ENCODE peak calls at places on chromosome 18, in seven cellular contexts. X, O, W, L, U, Q and P are unnamed samples.

GRCh38 chr18:55833543-55833942 is 245.6 kb upstream of the TCF4 start:
- DNase-seq in X (peak; percentile 95), O (no peak), W (no peak), L (no peak), U (peak; percentile 89), Q (no peak), P (no peak)

GRCh38 chr18:27707201-27707600 is 469.7 kb downstream of the CDH2 start:
- DNase-seq in X (no peak), O (no peak), W (no peak), L (no peak), U (no peak), Q (no peak), P (no peak)

GRCh38 chr18:37407571-37407970 is 158.0 kb downstream of the CELF4 start:
- DNase-seq in X (no peak), O (no peak), W (no peak), L (no peak), U (no peak), Q (no peak), P (no peak)

GRCh38 chr18:13604751-13605150 is 121.6 kb downstream of the FAM210A start:
- DNase-seq in X (no peak), O (no peak), W (no peak), L (no peak), U (no peak), Q (no peak), P (no peak)

GRCh38 chr18:79930020-79930642 is 21.3 kb downstream of the SLC66A2 start:
- DNase-seq in X (no peak), O (no peak), W (no peak), L (no peak), U (no peak), Q (no peak), P (no peak)

GRCh38 chr18:66601649-66602048 is 2.2 kb downstream of the CDH19 start:
- DNase-seq in X (no peak), O (no peak), W (no peak), L (no peak), U (no peak), Q (no peak), P (no peak)

GRCh38 chr18:10454800-10455550 is 540 bp downstream of the APCDD1 start:
- DNase-seq in X (no peak), O (peak; percentile 32), W (no peak), L (no peak), U (peak; percentile 1), Q (no peak), P (no peak)

GRCh38 chr18:45978084-45978483 is 11.0 kb upstream of the EPG5 start:
- DNase-seq in X (no peak), O (no peak), W (no peak), L (no peak), U (no peak), Q (no peak), P (no peak)

GRCh38 chr18:66616523-66616983 is 12.7 kb upstream of the CDH19 start:
- DNase-seq in X (no peak), O (no peak), W (peak; percentile 2), L (no peak), U (peak; percentile 23), Q (no peak), P (no peak)

GRCh38 chr18:79519751-79520472 is 124.2 kb downstream of the NFATC1 start:
- DNase-seq in X (no peak), O (no peak), W (peak; percentile 85), L (no peak), U (no peak), Q (no peak), P (peak; percentile 69)

GRCh38 chr18:70422061-70422965 is 133.5 kb downstream of the SOCS6 start:
- DNase-seq in X (peak; percentile 63), O (no peak), W (peak; percentile 26), L (peak; percentile 66), U (peak; percentile 96), Q (peak; percentile 64), P (no peak)

GRCh38 chr18:40485318-40485717 is 1469.7 kb upstream of the PIK3C3 start:
- DNase-seq in X (peak; percentile 20), O (no peak), W (no peak), L (no peak), U (no peak), Q (no peak), P (no peak)

GRCh38 chr18:36296591-36297418 is 708 bp upstream of the FHOD3 start:
- DNase-seq in X (peak; percentile 50), O (peak; percentile 83), W (peak; percentile 24), L (no peak), U (peak; percentile 74), Q (peak; percentile 60), P (peak; percentile 44)
- TF ChIP-seq CTCF in X (peak; percentile 60), O (peak; percentile 41), W (no peak), L (peak; percentile 66), U (peak; percentile 46), Q (no peak), P (peak; percentile 55)

GRCh38 chr18:61893971-61894750 is 1.4 kb upstream of the RNF152 start:
- DNase-seq in X (no peak), O (peak; percentile 56), W (peak; percentile 70), L (peak; percentile 43), U (peak; percentile 14), Q (peak; percentile 81), P (peak; percentile 84)
- TF ChIP-seq CTCF in X (peak; percentile 24), O (peak; percentile 30), W (no peak), L (peak; percentile 37), U (no peak), Q (peak; percentile 64), P (peak; percentile 27)

GRCh38 chr18:47758000-47758399 is 172.5 kb downstream of the SMAD2 start:
- DNase-seq in X (no peak), O (no peak), W (no peak), L (no peak), U (no peak), Q (no peak), P (no peak)
- TF ChIP-seq CTCF in X (peak; percentile 42), O (peak; percentile 49), W (peak; percentile 58), L (no peak), U (no peak), Q (peak; percentile 40), P (peak; percentile 3)

GRCh38 chr18:61840324-61840723 is 52.5 kb downstream of the RNF152 start:
- DNase-seq in X (no peak), O (no peak), W (no peak), L (no peak), U (no peak), Q (no peak), P (no peak)

GRCh38 chr18:61833978-61834377 is 58.8 kb downstream of the RNF152 start:
- DNase-seq in X (no peak), O (no peak), W (no peak), L (no peak), U (no peak), Q (no peak), P (no peak)

GRCh38 chr18:61841709-61842108 is 51.1 kb downstream of the RNF152 start:
- DNase-seq in X (no peak), O (no peak), W (no peak), L (no peak), U (no peak), Q (no peak), P (no peak)

GRCh38 chr18:61842146-61842545 is 50.7 kb downstream of the RNF152 start:
- DNase-seq in X (no peak), O (no peak), W (no peak), L (no peak), U (no peak), Q (no peak), P (no peak)

GRCh38 chr18:61838521-61838920 is 54.3 kb downstream of the RNF152 start:
- DNase-seq in X (no peak), O (no peak), W (no peak), L (no peak), U (no peak), Q (no peak), P (no peak)
- TF ChIP-seq CTCF in X (no peak), O (no peak), W (no peak), L (no peak), U (no peak), Q (no peak), P (no peak)